ENCODE peak calls at places on chromosomes 5 and 9, in seven cellular contexts. One of them, this sample, is unnamed.

GRCh38 chr5:130836729-130837660 is 328.1 kb downstream of the HINT1 start:
- DNase-seq in cardiac muscle cell: peak
- DNase-seq in CD8-positive, alpha-beta memory T cell: no peak
- DNase-seq in lung: no peak
- DNase-seq in A549: no peak
- DNase-seq in PC-3: peak
- DNase-seq in cardiac fibroblast: peak
- DNase-seq in this sample: no peak

GRCh38 chr9:113481176-113481805 is 17.8 kb downstream of the RGS3 start:
- DNase-seq in A549: no peak
- DNase-seq in cardiac muscle cell: no peak
- DNase-seq in CD8-positive, alpha-beta memory T cell: no peak
- DNase-seq in cardiac fibroblast: no peak
- DNase-seq in PC-3: no peak
- DNase-seq in lung: no peak
- DNase-seq in this sample: no peak

GRCh38 chr5:86979801-86980510 is 287.7 kb upstream of the RASA1 start:
- DNase-seq in A549: no peak
- DNase-seq in cardiac muscle cell: peak
- DNase-seq in lung: no peak
- DNase-seq in cardiac fibroblast: peak
- DNase-seq in PC-3: peak
- DNase-seq in CD8-positive, alpha-beta memory T cell: no peak
- DNase-seq in this sample: no peak

GRCh38 chr9:81414836-81415235 is 274.5 kb downstream of the TLE1 start:
- DNase-seq in A549: no peak
- DNase-seq in PC-3: peak
- DNase-seq in lung: no peak
- DNase-seq in CD8-positive, alpha-beta memory T cell: no peak
- DNase-seq in cardiac muscle cell: no peak
- DNase-seq in cardiac fibroblast: no peak
- DNase-seq in this sample: no peak

GRCh38 chr9:673264-673965 is 168.1 kb upstream of the DMRT1 start:
- DNase-seq in PC-3: peak
- DNase-seq in CD8-positive, alpha-beta memory T cell: no peak
- DNase-seq in cardiac muscle cell: no peak
- DNase-seq in lung: no peak
- DNase-seq in A549: no peak
- DNase-seq in cardiac fibroblast: no peak
- DNase-seq in this sample: no peak

GRCh38 chr5:124738751-124739559 is 7.5 kb downstream of the ZNF608 start:
- DNase-seq in PC-3: no peak
- DNase-seq in cardiac fibroblast: no peak
- DNase-seq in cardiac muscle cell: no peak
- DNase-seq in CD8-positive, alpha-beta memory T cell: no peak
- DNase-seq in A549: no peak
- DNase-seq in lung: no peak
- DNase-seq in this sample: no peak

GRCh38 chr9:10052916-10053315 is 559.9 kb downstream of the PTPRD start:
- DNase-seq in A549: no peak
- DNase-seq in lung: no peak
- DNase-seq in CD8-positive, alpha-beta memory T cell: no peak
- DNase-seq in PC-3: no peak
- DNase-seq in cardiac muscle cell: no peak
- DNase-seq in cardiac fibroblast: no peak
- DNase-seq in this sample: no peak

GRCh38 chr9:124411514-124412227 is 3.6 kb downstream of the PSMB7 start:
- DNase-seq in A549: no peak
- DNase-seq in cardiac muscle cell: peak
- DNase-seq in cardiac fibroblast: peak
- DNase-seq in lung: no peak
- DNase-seq in PC-3: peak
- DNase-seq in CD8-positive, alpha-beta memory T cell: no peak
- DNase-seq in this sample: no peak

GRCh38 chr5:76326559-76327351 is 76.3 kb upstream of the IQGAP2 start:
- DNase-seq in lung: no peak
- DNase-seq in cardiac fibroblast: no peak
- DNase-seq in PC-3: no peak
- DNase-seq in A549: no peak
- DNase-seq in CD8-positive, alpha-beta memory T cell: peak
- DNase-seq in cardiac muscle cell: no peak
- DNase-seq in this sample: no peak

GRCh38 chr9:129460323-129461261 is 160.3 kb downstream of the C9orf50 start:
- DNase-seq in cardiac muscle cell: peak
- DNase-seq in cardiac fibroblast: peak
- DNase-seq in A549: peak
- DNase-seq in lung: peak
- DNase-seq in CD8-positive, alpha-beta memory T cell: peak
- DNase-seq in PC-3: peak
- DNase-seq in this sample: peak

GRCh38 chr9:129457325-129457779 is 163.5 kb downstream of the C9orf50 start:
- DNase-seq in CD8-positive, alpha-beta memory T cell: no peak
- DNase-seq in A549: no peak
- DNase-seq in cardiac fibroblast: no peak
- DNase-seq in cardiac muscle cell: no peak
- DNase-seq in lung: no peak
- DNase-seq in PC-3: no peak
- DNase-seq in this sample: no peak

GRCh38 chr9:129459550-129460322 is 161.2 kb downstream of the C9orf50 start:
- DNase-seq in PC-3: no peak
- DNase-seq in cardiac fibroblast: no peak
- DNase-seq in CD8-positive, alpha-beta memory T cell: no peak
- DNase-seq in A549: no peak
- DNase-seq in cardiac muscle cell: no peak
- DNase-seq in lung: no peak
- DNase-seq in this sample: no peak

GRCh38 chr9:129458155-129458661 is 162.7 kb downstream of the C9orf50 start:
- DNase-seq in cardiac fibroblast: no peak
- DNase-seq in lung: peak
- DNase-seq in A549: no peak
- DNase-seq in PC-3: no peak
- DNase-seq in cardiac muscle cell: no peak
- DNase-seq in CD8-positive, alpha-beta memory T cell: peak
- DNase-seq in this sample: no peak

GRCh38 chr9:129458663-129459549 is 162.0 kb downstream of the C9orf50 start:
- DNase-seq in lung: peak
- DNase-seq in cardiac fibroblast: no peak
- DNase-seq in cardiac muscle cell: no peak
- DNase-seq in CD8-positive, alpha-beta memory T cell: peak
- DNase-seq in A549: no peak
- DNase-seq in PC-3: no peak
- DNase-seq in this sample: peak
- H3K4me3 ChIP-seq in lung: no peak
- H3K4me3 ChIP-seq in cardiac fibroblast: no peak
- H3K4me3 ChIP-seq in cardiac muscle cell: no peak
- H3K4me3 ChIP-seq in CD8-positive, alpha-beta memory T cell: peak
- H3K4me3 ChIP-seq in A549: no peak
- H3K4me3 ChIP-seq in PC-3: no peak
- H3K4me3 ChIP-seq in this sample: no peak

GRCh38 chr5:181051841-181052525 is 11.9 kb downstream of the BTNL9 start:
- DNase-seq in CD8-positive, alpha-beta memory T cell: no peak
- DNase-seq in PC-3: no peak
- DNase-seq in cardiac fibroblast: no peak
- DNase-seq in A549: no peak
- DNase-seq in cardiac muscle cell: no peak
- DNase-seq in lung: no peak
- DNase-seq in this sample: no peak
- H3K4me3 ChIP-seq in CD8-positive, alpha-beta memory T cell: no peak
- H3K4me3 ChIP-seq in PC-3: peak
- H3K4me3 ChIP-seq in cardiac fibroblast: no peak
- H3K4me3 ChIP-seq in A549: peak
- H3K4me3 ChIP-seq in cardiac muscle cell: no peak
- H3K4me3 ChIP-seq in lung: no peak
- H3K4me3 ChIP-seq in this sample: peak

GRCh38 chr9:133737071-133737773 is 930 bp downstream of the SARDH start:
- DNase-seq in PC-3: no peak
- DNase-seq in cardiac muscle cell: no peak
- DNase-seq in CD8-positive, alpha-beta memory T cell: no peak
- DNase-seq in cardiac fibroblast: no peak
- DNase-seq in lung: no peak
- DNase-seq in A549: no peak
- DNase-seq in this sample: no peak

GRCh38 chr9:133735894-133736293 is 2.3 kb downstream of the SARDH start:
- DNase-seq in cardiac fibroblast: no peak
- DNase-seq in CD8-positive, alpha-beta memory T cell: no peak
- DNase-seq in cardiac muscle cell: no peak
- DNase-seq in A549: no peak
- DNase-seq in PC-3: no peak
- DNase-seq in lung: no peak
- DNase-seq in this sample: no peak

GRCh38 chr9:133738806-133739150 is 626 bp upstream of the SARDH start:
- DNase-seq in PC-3: no peak
- DNase-seq in lung: no peak
- DNase-seq in cardiac muscle cell: no peak
- DNase-seq in cardiac fibroblast: no peak
- DNase-seq in CD8-positive, alpha-beta memory T cell: peak
- DNase-seq in A549: no peak
- DNase-seq in this sample: peak

GRCh38 chr9:133738039-133738805 is at the start of gene SARDH:
- DNase-seq in lung: peak
- DNase-seq in cardiac fibroblast: peak
- DNase-seq in cardiac muscle cell: peak
- DNase-seq in CD8-positive, alpha-beta memory T cell: peak
- DNase-seq in A549: peak
- DNase-seq in PC-3: peak
- DNase-seq in this sample: peak

GRCh38 chr9:133737774-133738038 is 446 bp downstream of the SARDH start:
- DNase-seq in A549: no peak
- DNase-seq in cardiac muscle cell: no peak
- DNase-seq in lung: no peak
- DNase-seq in CD8-positive, alpha-beta memory T cell: no peak
- DNase-seq in cardiac fibroblast: no peak
- DNase-seq in PC-3: no peak
- DNase-seq in this sample: no peak
- H3K4me3 ChIP-seq in A549: no peak
- H3K4me3 ChIP-seq in cardiac muscle cell: no peak
- H3K4me3 ChIP-seq in lung: no peak
- H3K4me3 ChIP-seq in CD8-positive, alpha-beta memory T cell: no peak
- H3K4me3 ChIP-seq in cardiac fibroblast: peak
- H3K4me3 ChIP-seq in PC-3: peak
- H3K4me3 ChIP-seq in this sample: peak

GRCh38 chr9:129384887-129385614 is 207.0 kb upstream of the IER5L start:
- DNase-seq in lung: no peak
- DNase-seq in CD8-positive, alpha-beta memory T cell: no peak
- DNase-seq in A549: no peak
- DNase-seq in PC-3: no peak
- DNase-seq in cardiac fibroblast: no peak
- DNase-seq in cardiac muscle cell: no peak
- DNase-seq in this sample: no peak

GRCh38 chr9:129383415-129384088 is 205.5 kb upstream of the IER5L start:
- DNase-seq in CD8-positive, alpha-beta memory T cell: peak
- DNase-seq in cardiac muscle cell: peak
- DNase-seq in cardiac fibroblast: peak
- DNase-seq in lung: peak
- DNase-seq in PC-3: peak
- DNase-seq in A549: no peak
- DNase-seq in this sample: peak

GRCh38 chr9:129385615-129385934 is 207.5 kb upstream of the IER5L start:
- DNase-seq in CD8-positive, alpha-beta memory T cell: no peak
- DNase-seq in cardiac fibroblast: no peak
- DNase-seq in lung: no peak
- DNase-seq in PC-3: no peak
- DNase-seq in A549: no peak
- DNase-seq in cardiac muscle cell: no peak
- DNase-seq in this sample: no peak

GRCh38 chr9:129383005-129383414 is 204.9 kb upstream of the IER5L start:
- DNase-seq in lung: peak
- DNase-seq in cardiac fibroblast: no peak
- DNase-seq in PC-3: peak
- DNase-seq in CD8-positive, alpha-beta memory T cell: no peak
- DNase-seq in cardiac muscle cell: peak
- DNase-seq in A549: no peak
- DNase-seq in this sample: peak

GRCh38 chr9:129384138-129384886 is 206.3 kb upstream of the IER5L start:
- DNase-seq in CD8-positive, alpha-beta memory T cell: no peak
- DNase-seq in cardiac muscle cell: no peak
- DNase-seq in cardiac fibroblast: no peak
- DNase-seq in A549: no peak
- DNase-seq in PC-3: no peak
- DNase-seq in lung: no peak
- DNase-seq in this sample: no peak
- H3K4me3 ChIP-seq in CD8-positive, alpha-beta memory T cell: peak
- H3K4me3 ChIP-seq in cardiac muscle cell: no peak
- H3K4me3 ChIP-seq in cardiac fibroblast: no peak
- H3K4me3 ChIP-seq in A549: no peak
- H3K4me3 ChIP-seq in PC-3: peak
- H3K4me3 ChIP-seq in lung: no peak
- H3K4me3 ChIP-seq in this sample: peak

GRCh38 chr9:27425827-27426716 is 98.0 kb upstream of the IFNK start:
- DNase-seq in CD8-positive, alpha-beta memory T cell: no peak
- DNase-seq in cardiac fibroblast: no peak
- DNase-seq in cardiac muscle cell: no peak
- DNase-seq in lung: no peak
- DNase-seq in A549: no peak
- DNase-seq in PC-3: peak
- DNase-seq in this sample: no peak
- H3K4me3 ChIP-seq in CD8-positive, alpha-beta memory T cell: no peak
- H3K4me3 ChIP-seq in cardiac fibroblast: no peak
- H3K4me3 ChIP-seq in cardiac muscle cell: no peak
- H3K4me3 ChIP-seq in lung: no peak
- H3K4me3 ChIP-seq in A549: no peak
- H3K4me3 ChIP-seq in PC-3: no peak
- H3K4me3 ChIP-seq in this sample: no peak

GRCh38 chr9:20040991-20041606 is 252.3 kb upstream of the SLC24A2 start:
- DNase-seq in cardiac fibroblast: no peak
- DNase-seq in CD8-positive, alpha-beta memory T cell: no peak
- DNase-seq in cardiac muscle cell: no peak
- DNase-seq in lung: no peak
- DNase-seq in PC-3: no peak
- DNase-seq in A549: no peak
- DNase-seq in this sample: no peak
- H3K4me3 ChIP-seq in cardiac fibroblast: no peak
- H3K4me3 ChIP-seq in CD8-positive, alpha-beta memory T cell: no peak
- H3K4me3 ChIP-seq in cardiac muscle cell: no peak
- H3K4me3 ChIP-seq in lung: no peak
- H3K4me3 ChIP-seq in PC-3: no peak
- H3K4me3 ChIP-seq in A549: no peak
- H3K4me3 ChIP-seq in this sample: peak

This sample was measured in psoas muscle.